ENCODE peak calls at places on chromosomes 5 and 9, in eight cellular contexts. C is G401, I is cardiac fibroblast, F is transverse colon, T is mucosa of gallbladder, W is GM20000, H is AG20443, V is T follicular helper cell. D is an unnamed sample.

GRCh38 chr5:170219615-170220014 is 13.2 kb upstream of the C5orf58 start:
- DNase-seq in W (no peak), C (no peak), H (peak), V (no peak), T (no peak), I (peak), F (no peak), D (no peak)

GRCh38 chr5:423233-423565 is 19.8 kb upstream of the EXOC3 start:
- DNase-seq in I (no peak), V (no peak), F (no peak), T (no peak), H (no peak), C (no peak), W (no peak), D (no peak)

GRCh38 chr5:148941810-148942209 is 115.4 kb downstream of the ADRB2 start:
- DNase-seq in W (no peak), V (no peak), C (no peak), I (no peak), T (no peak), F (no peak), H (no peak), D (no peak)

GRCh38 chr5:21236104-21236503 is 1248.1 kb upstream of the CDH18 start:
- DNase-seq in T (no peak), H (no peak), F (no peak), W (no peak), V (no peak), I (no peak), C (no peak), D (no peak)

GRCh38 chr5:108481355-108481931 is 99.5 kb upstream of the FBXL17 start:
- DNase-seq in H (peak), F (no peak), V (no peak), C (peak), I (peak), W (peak), T (no peak), D (no peak)

GRCh38 chr5:119088438-119088837 is 17.6 kb downstream of the DMXL1 start:
- DNase-seq in H (no peak), F (no peak), I (no peak), T (no peak), V (no peak), W (no peak), C (no peak), D (no peak)

GRCh38 chr5:54883374-54884194 is 101.8 kb downstream of the ESM1 start:
- DNase-seq in W (no peak), V (no peak), H (peak), I (peak), T (peak), F (peak), C (no peak), D (peak)

GRCh38 chr9:109918359-109919163 is 138.6 kb downstream of the PALM2AKAP2 start:
- DNase-seq in T (no peak), V (no peak), F (peak), C (no peak), W (peak), I (no peak), H (no peak), D (peak)

GRCh38 chr9:112180387-112180881 is 5.3 kb upstream of the SUSD1 start:
- DNase-seq in W (peak), H (peak), T (no peak), C (no peak), V (no peak), I (no peak), F (no peak), D (no peak)